ENCODE peak calls at places on chromosomes 12 and 14, in five cellular contexts. One of them, this sample, is unnamed.

GRCh38 chr12:1922985-1923384 is 4.5 kb upstream of the CACNA2D4 start:
- DNase-seq in DND-41: no peak
- DNase-seq in body of pancreas: no peak
- DNase-seq in PC-3: no peak
- DNase-seq in small intestine: no peak
- DNase-seq in this sample: no peak

GRCh38 chr12:15603461-15604085 is 185.6 kb downstream of the EPS8 start:
- DNase-seq in DND-41: no peak
- DNase-seq in body of pancreas: no peak
- DNase-seq in PC-3: no peak
- DNase-seq in small intestine: no peak
- DNase-seq in this sample: no peak

GRCh38 chr12:56581418-56582145 is 48.5 kb downstream of the BAZ2A start:
- DNase-seq in DND-41: peak; percentile 72
- DNase-seq in body of pancreas: no peak
- DNase-seq in PC-3: peak; percentile 78
- DNase-seq in small intestine: no peak
- DNase-seq in this sample: no peak

GRCh38 chr12:24463392-24463791 is 485.5 kb downstream of the BCAT1 start:
- DNase-seq in DND-41: peak; percentile 67
- DNase-seq in body of pancreas: no peak
- DNase-seq in PC-3: no peak
- DNase-seq in small intestine: no peak
- DNase-seq in this sample: no peak

GRCh38 chr12:6295187-6295811 is 15.2 kb upstream of the PLEKHG6 start:
- DNase-seq in DND-41: no peak
- DNase-seq in body of pancreas: peak; percentile 83
- DNase-seq in PC-3: peak; percentile 88
- DNase-seq in small intestine: peak; percentile 99
- DNase-seq in this sample: no peak

GRCh38 chr12:59122784-59123183 is 202.5 kb upstream of the LRIG3 start:
- DNase-seq in DND-41: no peak
- DNase-seq in body of pancreas: no peak
- DNase-seq in PC-3: no peak
- DNase-seq in small intestine: no peak
- DNase-seq in this sample: no peak

GRCh38 chr14:69922198-69922597 is 43.0 kb downstream of the SMOC1 start:
- DNase-seq in DND-41: no peak
- DNase-seq in body of pancreas: no peak
- DNase-seq in PC-3: no peak
- DNase-seq in small intestine: no peak
- DNase-seq in this sample: no peak

GRCh38 chr12:7021956-7022355 is 3.7 kb upstream of the LPCAT3 start:
- DNase-seq in DND-41: no peak
- DNase-seq in body of pancreas: no peak
- DNase-seq in PC-3: no peak
- DNase-seq in small intestine: no peak
- DNase-seq in this sample: no peak

GRCh38 chr14:71029236-71029781 is 122.0 kb downstream of the PCNX1 start:
- DNase-seq in DND-41: no peak
- DNase-seq in body of pancreas: no peak
- DNase-seq in PC-3: no peak
- DNase-seq in small intestine: no peak
- DNase-seq in this sample: no peak

GRCh38 chr12:104282109-104282508 is 21.4 kb upstream of the EID3 start:
- DNase-seq in DND-41: no peak
- DNase-seq in body of pancreas: no peak
- DNase-seq in PC-3: peak; percentile 32
- DNase-seq in small intestine: no peak
- DNase-seq in this sample: no peak

GRCh38 chr14:79668941-79669340 is 542.4 kb downstream of the DIO2 start:
- DNase-seq in DND-41: no peak
- DNase-seq in body of pancreas: no peak
- DNase-seq in PC-3: no peak
- DNase-seq in small intestine: no peak
- DNase-seq in this sample: no peak

GRCh38 chr14:50835280-50835679 is 4.3 kb upstream of the NIN start:
- DNase-seq in DND-41: peak; percentile 61
- DNase-seq in body of pancreas: no peak
- DNase-seq in PC-3: no peak
- DNase-seq in small intestine: no peak
- DNase-seq in this sample: no peak

GRCh38 chr14:88271205-88271604 is 51.9 kb downstream of the KCNK10 start:
- DNase-seq in DND-41: no peak
- DNase-seq in body of pancreas: peak; percentile 34
- DNase-seq in PC-3: no peak
- DNase-seq in small intestine: no peak
- DNase-seq in this sample: no peak

GRCh38 chr14:81480741-81481140 is 52.9 kb downstream of the SEL1L start:
- DNase-seq in DND-41: no peak
- DNase-seq in body of pancreas: no peak
- DNase-seq in PC-3: no peak
- DNase-seq in small intestine: peak; percentile 14
- DNase-seq in this sample: no peak

GRCh38 chr12:87157791-87158190 is 871.4 kb downstream of the C12orf50 start:
- DNase-seq in DND-41: no peak
- DNase-seq in body of pancreas: no peak
- DNase-seq in PC-3: peak; percentile 95
- DNase-seq in small intestine: no peak
- DNase-seq in this sample: peak; percentile 64

GRCh38 chr14:56175773-56176172 is 57.6 kb downstream of the PELI2 start:
- DNase-seq in DND-41: no peak
- DNase-seq in body of pancreas: no peak
- DNase-seq in PC-3: no peak
- DNase-seq in small intestine: no peak
- DNase-seq in this sample: no peak

GRCh38 chr12:76329163-76329562 is 19.1 kb downstream of the BBS10 start:
- DNase-seq in DND-41: no peak
- DNase-seq in body of pancreas: no peak
- DNase-seq in PC-3: peak; percentile 83
- DNase-seq in small intestine: no peak
- DNase-seq in this sample: no peak

GRCh38 chr14:39099748-39100147 is 3.3 kb downstream of the SEC23A start:
- DNase-seq in DND-41: no peak
- DNase-seq in body of pancreas: no peak
- DNase-seq in PC-3: no peak
- DNase-seq in small intestine: no peak
- DNase-seq in this sample: no peak

GRCh38 chr12:38878986-38879385 is 26.4 kb downstream of the CPNE8 start:
- DNase-seq in DND-41: no peak
- DNase-seq in body of pancreas: no peak
- DNase-seq in PC-3: no peak
- DNase-seq in small intestine: no peak
- DNase-seq in this sample: no peak

GRCh38 chr12:132419612-132420237 is 70.2 kb upstream of the FBRSL1 start:
- DNase-seq in DND-41: no peak
- DNase-seq in body of pancreas: no peak
- DNase-seq in PC-3: no peak
- DNase-seq in small intestine: no peak
- DNase-seq in this sample: no peak

GRCh38 chr14:89616425-89617141 is 199.6 kb upstream of the FOXN3 start:
- DNase-seq in DND-41: peak; percentile 34
- DNase-seq in body of pancreas: no peak
- DNase-seq in PC-3: no peak
- DNase-seq in small intestine: peak; percentile 41
- DNase-seq in this sample: no peak

GRCh38 chr12:116736962-116737773 is 701 bp downstream of the SPRING1 start:
- DNase-seq in DND-41: peak; percentile 21
- DNase-seq in body of pancreas: no peak
- DNase-seq in PC-3: no peak
- DNase-seq in small intestine: peak; percentile 32
- DNase-seq in this sample: no peak

GRCh38 chr14:87139299-87139698 is 853.7 kb downstream of the GALC start:
- DNase-seq in DND-41: no peak
- DNase-seq in body of pancreas: peak; percentile 25
- DNase-seq in PC-3: no peak
- DNase-seq in small intestine: no peak
- DNase-seq in this sample: no peak

DNA sequence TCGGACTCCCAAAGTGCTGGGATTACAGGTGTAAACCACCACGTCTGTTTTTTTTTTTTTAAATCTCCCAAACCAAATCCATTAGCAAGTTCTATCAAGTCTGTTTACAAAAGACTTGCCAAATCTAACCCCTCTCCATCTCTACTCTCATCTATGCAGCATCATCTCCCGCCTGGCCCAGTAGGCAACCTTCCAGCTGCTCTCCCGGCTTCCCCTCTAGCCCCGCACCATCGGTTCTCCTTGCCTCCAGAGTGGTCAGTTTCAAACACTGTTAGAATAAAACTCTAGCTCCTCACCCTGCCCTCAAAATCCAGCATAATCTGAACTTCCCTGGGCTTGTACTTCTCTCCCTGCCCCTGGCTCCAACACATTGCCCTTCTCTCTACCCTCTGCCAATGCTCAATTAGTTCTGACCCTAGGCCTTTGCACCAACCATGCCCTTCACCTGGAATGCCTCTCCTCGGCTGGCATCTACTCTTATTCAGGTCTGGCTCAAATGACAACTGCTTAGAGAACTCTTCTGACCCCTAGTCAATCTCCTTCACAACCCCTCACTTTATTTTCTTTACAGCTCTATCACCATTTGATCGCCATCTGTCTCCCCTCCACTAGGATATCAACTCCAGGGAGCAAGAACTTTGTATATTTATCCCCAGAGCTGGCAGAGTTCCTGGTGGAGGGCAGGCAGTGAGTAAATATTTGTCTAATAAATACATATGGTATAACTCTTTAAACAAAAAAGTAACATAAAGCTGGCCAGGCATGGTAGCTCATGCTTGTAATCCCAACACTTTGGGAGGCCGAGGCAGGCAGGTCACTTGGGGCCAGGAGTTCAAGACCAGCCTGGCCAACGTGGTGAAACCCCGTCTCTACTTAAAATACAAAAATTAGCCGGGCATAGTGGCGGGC is 4.9 kb downstream of the WSB2 start:
- DNase-seq in DND-41: no peak
- DNase-seq in body of pancreas: peak; percentile 25
- DNase-seq in PC-3: peak; percentile 83
- DNase-seq in small intestine: peak; percentile 34
- DNase-seq in this sample: no peak
- H3K4me3 ChIP-seq in DND-41: no peak overlapping the region
- H3K4me3 ChIP-seq in body of pancreas: no peak overlapping the region
- H3K4me3 ChIP-seq in PC-3: no peak overlapping the region
- H3K4me3 ChIP-seq in small intestine: no peak overlapping the region
- H3K4me3 ChIP-seq in this sample: no peak overlapping the region

GRCh38 chr14:73764406-73764805 is 50.2 kb upstream of the PNMA1 start:
- DNase-seq in DND-41: no peak
- DNase-seq in body of pancreas: peak; percentile 47
- DNase-seq in PC-3: no peak
- DNase-seq in small intestine: no peak
- DNase-seq in this sample: no peak

GRCh38 chr14:73763396-73763795 is 49.2 kb upstream of the PNMA1 start:
- DNase-seq in DND-41: no peak
- DNase-seq in body of pancreas: peak; percentile 66
- DNase-seq in PC-3: no peak
- DNase-seq in small intestine: no peak
- DNase-seq in this sample: no peak

GRCh38 chr14:73762375-73762822 is 48.2 kb upstream of the PNMA1 start:
- DNase-seq in DND-41: no peak
- DNase-seq in body of pancreas: peak; percentile 61
- DNase-seq in PC-3: no peak
- DNase-seq in small intestine: peak; percentile 70
- DNase-seq in this sample: no peak

GRCh38 chr14:73761621-73762355 is 47.6 kb upstream of the PNMA1 start:
- DNase-seq in DND-41: no peak
- DNase-seq in body of pancreas: no peak
- DNase-seq in PC-3: no peak
- DNase-seq in small intestine: no peak
- DNase-seq in this sample: no peak

GRCh38 chr14:73764881-73765280 is 50.7 kb upstream of the PNMA1 start:
- DNase-seq in DND-41: no peak
- DNase-seq in body of pancreas: peak; percentile 89
- DNase-seq in PC-3: no peak
- DNase-seq in small intestine: peak; percentile 89
- DNase-seq in this sample: no peak
- H3K27ac ChIP-seq in DND-41: no peak overlapping the region
- H3K27ac ChIP-seq in body of pancreas: peak overlapping the region; percentile 100
- H3K27ac ChIP-seq in PC-3: no peak overlapping the region
- H3K27ac ChIP-seq in small intestine: peak overlapping the region; percentile 89
- H3K27ac ChIP-seq in this sample: no peak overlapping the region

GRCh38 chr12:51025748-51026654 is at the start of gene SLC11A2:
- DNase-seq in DND-41: peak; percentile 96
- DNase-seq in body of pancreas: peak; percentile 98
- DNase-seq in PC-3: peak; percentile 94
- DNase-seq in small intestine: peak; percentile 97
- DNase-seq in this sample: peak; percentile 95

GRCh38 chr12:51025182-51025747 is 919 bp downstream of the SLC11A2 start:
- DNase-seq in DND-41: no peak
- DNase-seq in body of pancreas: no peak
- DNase-seq in PC-3: no peak
- DNase-seq in small intestine: peak; percentile 31
- DNase-seq in this sample: no peak

GRCh38 chr12:51021694-51022093 is 4.5 kb downstream of the SLC11A2 start:
- DNase-seq in DND-41: peak; percentile 29
- DNase-seq in body of pancreas: no peak
- DNase-seq in PC-3: no peak
- DNase-seq in small intestine: no peak
- DNase-seq in this sample: no peak

GRCh38 chr12:51020448-51021182 is 5.6 kb downstream of the SLC11A2 start:
- DNase-seq in DND-41: peak; percentile 72
- DNase-seq in body of pancreas: no peak
- DNase-seq in PC-3: no peak
- DNase-seq in small intestine: no peak
- DNase-seq in this sample: no peak

GRCh38 chr12:51023625-51024395 is 2.4 kb downstream of the SLC11A2 start:
- DNase-seq in DND-41: no peak
- DNase-seq in body of pancreas: no peak
- DNase-seq in PC-3: peak; percentile 33
- DNase-seq in small intestine: peak; percentile 12
- DNase-seq in this sample: no peak
- H3K4me3 ChIP-seq in DND-41: no peak overlapping the region
- H3K4me3 ChIP-seq in body of pancreas: no peak overlapping the region
- H3K4me3 ChIP-seq in PC-3: peak overlapping the region; percentile 83
- H3K4me3 ChIP-seq in small intestine: peak overlapping the region; percentile 48
- H3K4me3 ChIP-seq in this sample: peak overlapping the region; percentile 80

DNA sequence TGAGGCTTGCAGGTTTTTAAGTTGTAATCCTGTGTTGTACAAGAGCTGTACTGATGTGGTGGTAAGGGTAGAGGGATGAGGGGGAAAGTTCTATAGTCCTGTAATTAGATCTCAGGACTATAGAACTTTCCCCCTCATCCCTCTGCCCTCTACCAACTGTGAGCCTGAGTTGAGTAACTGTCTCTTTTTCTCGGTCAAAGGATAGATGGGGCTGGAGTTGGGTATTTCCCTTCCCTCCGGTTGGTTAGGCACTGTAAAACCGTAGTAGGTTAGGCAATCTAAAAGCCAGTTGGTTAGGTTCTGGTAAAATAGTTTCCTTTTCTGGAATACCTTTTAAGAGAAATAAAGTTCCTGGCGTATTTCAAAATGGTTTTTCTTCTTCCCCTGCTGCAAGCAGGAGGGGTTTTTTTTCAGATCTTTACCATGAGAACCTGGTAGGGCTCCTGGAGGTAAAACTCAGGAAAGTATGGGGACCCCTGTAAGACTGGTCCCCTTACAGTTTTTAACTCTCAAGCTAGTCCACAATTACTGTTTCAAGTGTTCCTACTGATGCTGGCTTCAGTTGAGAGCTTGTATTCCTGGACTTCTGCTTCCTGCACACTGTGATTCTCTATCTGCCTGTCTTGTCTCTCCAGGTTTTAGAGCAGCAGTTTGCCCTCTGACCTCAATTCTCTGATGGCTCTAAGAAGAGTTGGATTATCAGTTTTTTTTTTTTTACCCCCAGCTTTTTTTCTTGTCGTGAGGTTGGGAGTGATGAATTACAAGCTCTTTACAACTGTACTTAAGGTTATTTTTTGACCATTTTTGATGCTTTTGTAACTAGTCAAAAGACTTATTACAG is 58.7 kb downstream of the FUT8 start:
- DNase-seq in DND-41: no peak
- DNase-seq in body of pancreas: no peak
- DNase-seq in PC-3: no peak
- DNase-seq in small intestine: no peak
- DNase-seq in this sample: no peak
- H3K27ac ChIP-seq in DND-41: no peak overlapping the region
- H3K27ac ChIP-seq in body of pancreas: no peak overlapping the region
- H3K27ac ChIP-seq in PC-3: no peak overlapping the region
- H3K27ac ChIP-seq in small intestine: no peak overlapping the region
- H3K27ac ChIP-seq in this sample: no peak overlapping the region